ENCODE peak calls at places on chromosome 11, in seven cellular contexts. W, U, B, X, S, O and F are unnamed samples.

GRCh38 chr11:35290876-35291275 is 128.5 kb downstream of the SLC1A2 start:
- DNase-seq in W (no peak), S (no peak), O (no peak), U (no peak), X (no peak), B (no peak), F (no peak)

GRCh38 chr11:114340311-114341131 is 44.3 kb downstream of the NNMT start:
- DNase-seq in O (peak), U (peak), B (peak), W (peak), S (peak), X (peak), F (peak)

GRCh38 chr11:2186669-2187266 is 15.2 kb upstream of the TH start:
- DNase-seq in B (peak), U (peak), O (no peak), S (no peak), W (peak), X (no peak), F (no peak)

GRCh38 chr11:71251761-71252433 is 480 bp downstream of the SHANK2 start:
- DNase-seq in W (no peak), B (no peak), X (peak), O (no peak), S (peak), U (no peak), F (no peak)

GRCh38 chr11:62612366-62613274 is at the start of the genes EML3 and ROM1:
- DNase-seq in B (peak), O (peak), S (peak), U (peak), X (peak), W (peak), F (no peak)

GRCh38 chr11:43557553-43558031 is 122.9 kb upstream of the HSD17B12 start:
- DNase-seq in W (no peak), O (no peak), X (no peak), S (peak), B (no peak), U (no peak), F (no peak)

GRCh38 chr11:70399681-70400112 is 1.4 kb downstream of the CTTN start:
- DNase-seq in W (no peak), S (no peak), O (peak), X (peak), B (peak), U (no peak), F (no peak)

GRCh38 chr11:11157201-11157600 is 195.8 kb downstream of the CSNK2A3 start:
- DNase-seq in O (peak), X (no peak), W (peak), U (peak), B (peak), S (no peak), F (no peak)

GRCh38 chr11:1116104-1116503 is 41.4 kb downstream of the MUC2 start:
- DNase-seq in X (no peak), U (no peak), B (no peak), S (no peak), O (no peak), W (no peak), F (no peak)

GRCh38 chr11:29448246-29448877 is 568.5 kb downstream of the KCNA4 start:
- DNase-seq in U (no peak), O (no peak), B (peak), X (no peak), S (no peak), W (no peak), F (peak)

GRCh38 chr11:12884751-12885318 is 124.3 kb upstream of the RASSF10 start:
- DNase-seq in W (no peak), B (no peak), U (no peak), S (no peak), X (no peak), O (no peak), F (no peak)

GRCh38 chr11:75170463-75171201 is 19.7 kb downstream of the SLCO2B1 start:
- DNase-seq in U (no peak), O (no peak), X (no peak), S (no peak), B (no peak), W (no peak), F (no peak)

GRCh38 chr11:130166457-130166784 is 6.8 kb downstream of the ST14 start:
- DNase-seq in W (no peak), O (peak), U (no peak), X (peak), S (no peak), B (peak), F (no peak)

GRCh38 chr11:134597452-134597851 is 185.4 kb upstream of the B3GAT1 start:
- DNase-seq in B (no peak), O (no peak), U (no peak), W (peak), X (no peak), S (peak), F (no peak)

GRCh38 chr11:20353829-20354434 is 9.6 kb upstream of the HTATIP2 start:
- DNase-seq in S (no peak), W (peak), B (peak), O (peak), U (no peak), X (peak), F (no peak)

GRCh38 chr11:120172921-120173705 is 35.2 kb upstream of the TRIM29 start:
- DNase-seq in O (no peak), S (peak), B (no peak), W (no peak), U (no peak), X (no peak), F (no peak)

GRCh38 chr11:68989936-68990606 is 9.3 kb upstream of the MRGPRD start:
- DNase-seq in X (no peak), O (no peak), S (no peak), U (no peak), B (no peak), W (peak), F (no peak)

GRCh38 chr11:118625036-118625690 is 17.7 kb downstream of the PHLDB1 start:
- DNase-seq in O (no peak), B (no peak), X (no peak), W (no peak), U (no peak), S (no peak), F (no peak)

GRCh38 chr11:130648601-130649000 is 200.2 kb downstream of the ADAMTS15 start:
- DNase-seq in X (no peak), S (peak), W (no peak), O (no peak), U (no peak), B (no peak), F (no peak)

GRCh38 chr11:62574363-62575057 is 819 bp upstream of the EEF1G start:
- DNase-seq in X (no peak), U (no peak), W (no peak), B (peak), O (no peak), S (no peak), F (no peak)

GRCh38 chr11:63845305-63845704 is 6.4 kb downstream of the MARK2 start:
- DNase-seq in O (no peak), S (no peak), B (peak), X (no peak), W (no peak), U (no peak), F (no peak)

GRCh38 chr11:101442171-101442570 is 141.6 kb downstream of the TRPC6 start:
- DNase-seq in U (no peak), B (no peak), X (peak), W (no peak), S (no peak), O (no peak), F (no peak)